ENCODE peak calls at places on chromosome 21, in nine cellular contexts. One of them, this sample, is unnamed.

GRCh38 chr21:40531016-40531415 is 315.9 kb downstream of the DSCAM start:
- DNase-seq in lung: no peak
- DNase-seq in RWPE2: no peak
- DNase-seq in HepG2: no peak
- DNase-seq in fibroblast of lung: no peak
- DNase-seq in body of pancreas: no peak
- DNase-seq in CD8-positive, alpha-beta T cell: no peak
- DNase-seq in K562: no peak
- DNase-seq in A549: no peak
- DNase-seq in this sample: no peak

GRCh38 chr21:17590443-17590842 is 22.3 kb downstream of the BTG3 start:
- DNase-seq in lung: no peak
- DNase-seq in RWPE2: no peak
- DNase-seq in HepG2: no peak
- DNase-seq in fibroblast of lung: peak
- DNase-seq in body of pancreas: no peak
- DNase-seq in CD8-positive, alpha-beta T cell: no peak
- DNase-seq in K562: no peak
- DNase-seq in A549: no peak
- DNase-seq in this sample: no peak

GRCh38 chr21:31498985-31499384 is 154.9 kb upstream of the TIAM1 start:
- DNase-seq in lung: no peak
- DNase-seq in RWPE2: no peak
- DNase-seq in HepG2: no peak
- DNase-seq in fibroblast of lung: no peak
- DNase-seq in body of pancreas: no peak
- DNase-seq in CD8-positive, alpha-beta T cell: no peak
- DNase-seq in K562: no peak
- DNase-seq in A549: no peak
- DNase-seq in this sample: no peak

GRCh38 chr21:39696620-39697019 is 48.4 kb upstream of the IGSF5 start:
- DNase-seq in lung: no peak
- DNase-seq in RWPE2: no peak
- DNase-seq in HepG2: no peak
- DNase-seq in fibroblast of lung: peak
- DNase-seq in body of pancreas: peak
- DNase-seq in CD8-positive, alpha-beta T cell: no peak
- DNase-seq in K562: no peak
- DNase-seq in A549: no peak
- DNase-seq in this sample: no peak

GRCh38 chr21:36089946-36090345 is 20.1 kb downstream of the CBR1 start:
- DNase-seq in lung: no peak
- DNase-seq in RWPE2: no peak
- DNase-seq in HepG2: no peak
- DNase-seq in fibroblast of lung: no peak
- DNase-seq in body of pancreas: no peak
- DNase-seq in CD8-positive, alpha-beta T cell: no peak
- DNase-seq in K562: no peak
- DNase-seq in A549: no peak
- DNase-seq in this sample: no peak

GRCh38 chr21:32653326-32653901 is 41.2 kb upstream of the CFAP298 start:
- DNase-seq in lung: no peak
- DNase-seq in RWPE2: no peak
- DNase-seq in HepG2: peak
- DNase-seq in fibroblast of lung: peak
- DNase-seq in body of pancreas: no peak
- DNase-seq in CD8-positive, alpha-beta T cell: peak
- DNase-seq in K562: peak
- DNase-seq in A549: peak
- DNase-seq in this sample: peak

GRCh38 chr21:16071082-16071481 is 341.3 kb downstream of the USP25 start:
- DNase-seq in lung: no peak
- DNase-seq in RWPE2: no peak
- DNase-seq in HepG2: no peak
- DNase-seq in fibroblast of lung: peak
- DNase-seq in body of pancreas: no peak
- DNase-seq in CD8-positive, alpha-beta T cell: no peak
- DNase-seq in K562: no peak
- DNase-seq in A549: no peak
- DNase-seq in this sample: no peak

GRCh38 chr21:18041012-18041411 is 203.6 kb upstream of the CHODL start:
- DNase-seq in lung: no peak
- DNase-seq in RWPE2: no peak
- DNase-seq in HepG2: peak
- DNase-seq in fibroblast of lung: no peak
- DNase-seq in body of pancreas: no peak
- DNase-seq in CD8-positive, alpha-beta T cell: no peak
- DNase-seq in K562: no peak
- DNase-seq in A549: no peak
- DNase-seq in this sample: peak

GRCh38 chr21:14548751-14549150 is 2.6 kb upstream of the SAMSN1 start:
- DNase-seq in lung: no peak
- DNase-seq in RWPE2: no peak
- DNase-seq in HepG2: no peak
- DNase-seq in fibroblast of lung: no peak
- DNase-seq in body of pancreas: no peak
- DNase-seq in CD8-positive, alpha-beta T cell: no peak
- DNase-seq in K562: no peak
- DNase-seq in A549: no peak
- DNase-seq in this sample: no peak

GRCh38 chr21:32562426-32562825 is 22.9 kb downstream of the TCP10L start:
- DNase-seq in lung: no peak
- DNase-seq in RWPE2: no peak
- DNase-seq in HepG2: no peak
- DNase-seq in fibroblast of lung: peak
- DNase-seq in body of pancreas: peak
- DNase-seq in CD8-positive, alpha-beta T cell: peak
- DNase-seq in K562: no peak
- DNase-seq in A549: no peak
- DNase-seq in this sample: no peak

GRCh38 chr21:21714396-21714795 is 716.2 kb downstream of the NCAM2 start:
- DNase-seq in lung: no peak
- DNase-seq in RWPE2: no peak
- DNase-seq in HepG2: no peak
- DNase-seq in fibroblast of lung: peak
- DNase-seq in body of pancreas: no peak
- DNase-seq in CD8-positive, alpha-beta T cell: no peak
- DNase-seq in K562: no peak
- DNase-seq in A549: no peak
- DNase-seq in this sample: no peak

GRCh38 chr21:46550511-46550941 is 54.4 kb downstream of the S100B start:
- DNase-seq in lung: peak
- DNase-seq in RWPE2: no peak
- DNase-seq in HepG2: no peak
- DNase-seq in fibroblast of lung: no peak
- DNase-seq in body of pancreas: no peak
- DNase-seq in CD8-positive, alpha-beta T cell: peak
- DNase-seq in K562: no peak
- DNase-seq in A549: no peak
- DNase-seq in this sample: no peak

GRCh38 chr21:36156815-36157670 is at the start of gene DOP1B:
- DNase-seq in lung: no peak
- DNase-seq in RWPE2: no peak
- DNase-seq in HepG2: no peak
- DNase-seq in fibroblast of lung: no peak
- DNase-seq in body of pancreas: no peak
- DNase-seq in CD8-positive, alpha-beta T cell: peak
- DNase-seq in K562: no peak
- DNase-seq in A549: peak
- DNase-seq in this sample: peak

GRCh38 chr21:32844653-32845443 is 73.3 kb upstream of the PAXBP1 start:
- DNase-seq in lung: no peak
- DNase-seq in RWPE2: no peak
- DNase-seq in HepG2: no peak
- DNase-seq in fibroblast of lung: peak
- DNase-seq in body of pancreas: no peak
- DNase-seq in CD8-positive, alpha-beta T cell: no peak
- DNase-seq in K562: no peak
- DNase-seq in A549: peak
- DNase-seq in this sample: no peak

GRCh38 chr21:34017127-34017961 is 56.0 kb upstream of the MRPS6 start:
- DNase-seq in lung: no peak
- DNase-seq in RWPE2: no peak
- DNase-seq in HepG2: peak
- DNase-seq in fibroblast of lung: no peak
- DNase-seq in body of pancreas: no peak
- DNase-seq in CD8-positive, alpha-beta T cell: no peak
- DNase-seq in K562: no peak
- DNase-seq in A549: no peak
- DNase-seq in this sample: no peak
- H3K27ac ChIP-seq in lung: no peak
- H3K27ac ChIP-seq in RWPE2: no peak
- H3K27ac ChIP-seq in HepG2: no peak
- H3K27ac ChIP-seq in fibroblast of lung: no peak
- H3K27ac ChIP-seq in body of pancreas: no peak
- H3K27ac ChIP-seq in CD8-positive, alpha-beta T cell: no peak
- H3K27ac ChIP-seq in K562: no peak
- H3K27ac ChIP-seq in A549: no peak
- H3K27ac ChIP-seq in this sample: no peak

GRCh38 chr21:45456836-45457160 is 51.8 kb downstream of the COL18A1 start:
- DNase-seq in lung: no peak
- DNase-seq in RWPE2: no peak
- DNase-seq in HepG2: no peak
- DNase-seq in fibroblast of lung: no peak
- DNase-seq in body of pancreas: no peak
- DNase-seq in CD8-positive, alpha-beta T cell: no peak
- DNase-seq in K562: no peak
- DNase-seq in A549: no peak
- DNase-seq in this sample: no peak
- H3K4me3 ChIP-seq in lung: no peak
- H3K4me3 ChIP-seq in RWPE2: no peak
- H3K4me3 ChIP-seq in HepG2: no peak
- H3K4me3 ChIP-seq in fibroblast of lung: no peak
- H3K4me3 ChIP-seq in body of pancreas: no peak
- H3K4me3 ChIP-seq in CD8-positive, alpha-beta T cell: no peak
- H3K4me3 ChIP-seq in K562: no peak
- H3K4me3 ChIP-seq in A549: no peak
- H3K4me3 ChIP-seq in this sample: no peak

GRCh38 chr21:43622796-43623195 is 36.5 kb downstream of the HSF2BP start:
- DNase-seq in lung: no peak
- DNase-seq in RWPE2: no peak
- DNase-seq in HepG2: no peak
- DNase-seq in fibroblast of lung: no peak
- DNase-seq in body of pancreas: no peak
- DNase-seq in CD8-positive, alpha-beta T cell: no peak
- DNase-seq in K562: no peak
- DNase-seq in A549: no peak
- DNase-seq in this sample: no peak

GRCh38 chr21:43618940-43619339 is 40.3 kb downstream of the HSF2BP start:
- DNase-seq in lung: no peak
- DNase-seq in RWPE2: no peak
- DNase-seq in HepG2: no peak
- DNase-seq in fibroblast of lung: no peak
- DNase-seq in body of pancreas: no peak
- DNase-seq in CD8-positive, alpha-beta T cell: no peak
- DNase-seq in K562: no peak
- DNase-seq in A549: no peak
- DNase-seq in this sample: no peak

GRCh38 chr21:43623588-43623987 is 35.7 kb downstream of the HSF2BP start:
- DNase-seq in lung: no peak
- DNase-seq in RWPE2: no peak
- DNase-seq in HepG2: no peak
- DNase-seq in fibroblast of lung: no peak
- DNase-seq in body of pancreas: no peak
- DNase-seq in CD8-positive, alpha-beta T cell: no peak
- DNase-seq in K562: no peak
- DNase-seq in A549: no peak
- DNase-seq in this sample: no peak

GRCh38 chr21:43619344-43619743 is 39.9 kb downstream of the HSF2BP start:
- DNase-seq in lung: no peak
- DNase-seq in RWPE2: no peak
- DNase-seq in HepG2: no peak
- DNase-seq in fibroblast of lung: no peak
- DNase-seq in body of pancreas: no peak
- DNase-seq in CD8-positive, alpha-beta T cell: no peak
- DNase-seq in K562: no peak
- DNase-seq in A549: no peak
- DNase-seq in this sample: no peak

GRCh38 chr21:43619856-43620255 is 39.4 kb downstream of the HSF2BP start:
- DNase-seq in lung: no peak
- DNase-seq in RWPE2: no peak
- DNase-seq in HepG2: no peak
- DNase-seq in fibroblast of lung: no peak
- DNase-seq in body of pancreas: no peak
- DNase-seq in CD8-positive, alpha-beta T cell: no peak
- DNase-seq in K562: no peak
- DNase-seq in A549: no peak
- DNase-seq in this sample: no peak
- TF ChIP-seq CTCF in lung: no peak
- TF ChIP-seq CTCF in RWPE2: peak
- TF ChIP-seq CTCF in HepG2: peak
- TF ChIP-seq CTCF in fibroblast of lung: no peak
- TF ChIP-seq CTCF in body of pancreas: peak
- TF ChIP-seq CTCF in CD8-positive, alpha-beta T cell: no peak
- TF ChIP-seq CTCF in K562: peak
- TF ChIP-seq CTCF in A549: no peak
- TF ChIP-seq CTCF in this sample: no peak

DNA sequence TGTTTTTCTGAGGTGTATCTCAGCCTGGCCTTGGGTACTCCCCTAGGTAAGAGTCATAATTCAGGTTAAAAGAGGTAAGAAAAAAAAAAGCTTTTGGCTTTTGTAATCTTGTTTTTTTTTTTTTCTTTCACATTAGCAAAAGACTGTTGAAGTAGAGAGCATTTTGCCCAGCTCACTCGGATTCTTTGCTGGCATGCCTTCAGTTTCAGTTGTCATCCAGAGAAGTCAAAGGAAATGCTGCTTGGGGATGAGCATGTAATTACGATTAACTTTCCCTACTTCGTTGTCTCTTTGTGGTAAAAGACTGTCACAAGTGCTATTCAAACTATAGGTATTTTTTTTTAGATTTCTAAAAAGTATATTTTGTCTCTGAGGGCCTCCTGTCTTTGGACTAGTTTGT is 6.3 kb downstream of the BACH1 start:
- DNase-seq in lung: no peak
- DNase-seq in RWPE2: no peak
- DNase-seq in HepG2: no peak
- DNase-seq in fibroblast of lung: no peak
- DNase-seq in body of pancreas: no peak
- DNase-seq in CD8-positive, alpha-beta T cell: no peak
- DNase-seq in K562: no peak
- DNase-seq in A549: no peak
- DNase-seq in this sample: no peak
- H3K27ac ChIP-seq in lung: peak
- H3K27ac ChIP-seq in RWPE2: peak
- H3K27ac ChIP-seq in HepG2: peak
- H3K27ac ChIP-seq in fibroblast of lung: no peak
- H3K27ac ChIP-seq in body of pancreas: no peak
- H3K27ac ChIP-seq in CD8-positive, alpha-beta T cell: no peak
- H3K27ac ChIP-seq in K562: peak
- H3K27ac ChIP-seq in A549: no peak
- H3K27ac ChIP-seq in this sample: no peak

GRCh38 chr21:29648710-29649240 is 291.0 kb downstream of the GRIK1 start:
- DNase-seq in lung: no peak
- DNase-seq in RWPE2: no peak
- DNase-seq in HepG2: no peak
- DNase-seq in fibroblast of lung: no peak
- DNase-seq in body of pancreas: no peak
- DNase-seq in CD8-positive, alpha-beta T cell: no peak
- DNase-seq in K562: peak
- DNase-seq in A549: no peak
- DNase-seq in this sample: no peak
- H3K4me3 ChIP-seq in lung: no peak
- H3K4me3 ChIP-seq in RWPE2: no peak
- H3K4me3 ChIP-seq in HepG2: no peak
- H3K4me3 ChIP-seq in fibroblast of lung: peak
- H3K4me3 ChIP-seq in body of pancreas: no peak
- H3K4me3 ChIP-seq in CD8-positive, alpha-beta T cell: no peak
- H3K4me3 ChIP-seq in K562: no peak
- H3K4me3 ChIP-seq in A549: no peak
- H3K4me3 ChIP-seq in this sample: no peak